ENCODE peak calls at places on chromosomes 5 and 9, in four cellular contexts. One of them, this sample, is unnamed. For H3K9me3, the result is how much of the 10 kb centered on the place peaks cover.

GRCh38 chr5:127088226-127088625 is 14.9 kb upstream of the C5orf63 start:
- DNase-seq in osteoblast: peak
- DNase-seq in prostate gland: no peak
- DNase-seq in tibial nerve: no peak
- DNase-seq in this sample: no peak

GRCh38 chr5:66057239-66057638 is 86.9 kb upstream of the SREK1 start:
- DNase-seq in osteoblast: no peak
- DNase-seq in tibial nerve: no peak
- DNase-seq in prostate gland: no peak
- DNase-seq in this sample: no peak

GRCh38 chr5:16600397-16600796 is 16.4 kb downstream of the RETREG1 start:
- DNase-seq in osteoblast: no peak
- DNase-seq in prostate gland: no peak
- DNase-seq in tibial nerve: peak
- DNase-seq in this sample: no peak

GRCh38 chr9:93531374-93531773 is 45.0 kb upstream of the PHF2 start:
- DNase-seq in tibial nerve: no peak
- DNase-seq in prostate gland: no peak
- DNase-seq in osteoblast: no peak
- DNase-seq in this sample: no peak

GRCh38 chr5:135212361-135213033 is 178.5 kb upstream of the PITX1 start:
- DNase-seq in osteoblast: peak
- DNase-seq in prostate gland: no peak
- DNase-seq in tibial nerve: no peak
- DNase-seq in this sample: no peak

GRCh38 chr5:95808686-95809413 is 13.7 kb downstream of the GLRX start:
- DNase-seq in tibial nerve: peak
- DNase-seq in prostate gland: no peak
- DNase-seq in osteoblast: peak
- DNase-seq in this sample: no peak

GRCh38 chr9:33687779-33688178 is 107.6 kb upstream of the PRSS3 start:
- DNase-seq in prostate gland: no peak
- DNase-seq in tibial nerve: no peak
- DNase-seq in osteoblast: no peak
- DNase-seq in this sample: no peak

GRCh38 chr9:81292056-81292805 is 397.1 kb downstream of the TLE1 start:
- DNase-seq in prostate gland: no peak
- DNase-seq in tibial nerve: no peak
- DNase-seq in osteoblast: no peak
- DNase-seq in this sample: no peak

GRCh38 chr5:155952486-155953105 is 374.4 kb upstream of the SGCD start:
- DNase-seq in tibial nerve: no peak
- DNase-seq in osteoblast: no peak
- DNase-seq in prostate gland: no peak
- DNase-seq in this sample: no peak

GRCh38 chr5:98599016-98599415 is 174.4 kb upstream of the RGMB start:
- DNase-seq in tibial nerve: no peak
- DNase-seq in osteoblast: no peak
- DNase-seq in prostate gland: no peak
- DNase-seq in this sample: no peak

GRCh38 chr5:6190838-6191237 is 187.5 kb downstream of the MED10 start:
- DNase-seq in prostate gland: no peak
- DNase-seq in tibial nerve: no peak
- DNase-seq in osteoblast: no peak
- DNase-seq in this sample: no peak

GRCh38 chr5:178433273-178433775 is 156.9 kb downstream of the COL23A1 start:
- DNase-seq in osteoblast: peak
- DNase-seq in prostate gland: no peak
- DNase-seq in tibial nerve: no peak
- DNase-seq in this sample: no peak
- H3K9me3 ChIP-seq in osteoblast: under half
- H3K9me3 ChIP-seq in prostate gland: under half
- H3K9me3 ChIP-seq in tibial nerve: under half
- H3K9me3 ChIP-seq in this sample: under half

GRCh38 chr9:114377046-114377445 is 10.7 kb downstream of the AKNA start:
- DNase-seq in tibial nerve: no peak
- DNase-seq in osteoblast: no peak
- DNase-seq in prostate gland: no peak
- DNase-seq in this sample: no peak

GRCh38 chr9:114378016-114378415 is 9.8 kb downstream of the AKNA start:
- DNase-seq in tibial nerve: no peak
- DNase-seq in prostate gland: no peak
- DNase-seq in osteoblast: no peak
- DNase-seq in this sample: no peak

GRCh38 chr9:114376586-114376985 is 11.2 kb downstream of the AKNA start:
- DNase-seq in tibial nerve: no peak
- DNase-seq in prostate gland: no peak
- DNase-seq in osteoblast: no peak
- DNase-seq in this sample: no peak

GRCh38 chr9:114380988-114381387 is 6.8 kb downstream of the AKNA start:
- DNase-seq in osteoblast: no peak
- DNase-seq in tibial nerve: no peak
- DNase-seq in prostate gland: no peak
- DNase-seq in this sample: no peak

DNA sequence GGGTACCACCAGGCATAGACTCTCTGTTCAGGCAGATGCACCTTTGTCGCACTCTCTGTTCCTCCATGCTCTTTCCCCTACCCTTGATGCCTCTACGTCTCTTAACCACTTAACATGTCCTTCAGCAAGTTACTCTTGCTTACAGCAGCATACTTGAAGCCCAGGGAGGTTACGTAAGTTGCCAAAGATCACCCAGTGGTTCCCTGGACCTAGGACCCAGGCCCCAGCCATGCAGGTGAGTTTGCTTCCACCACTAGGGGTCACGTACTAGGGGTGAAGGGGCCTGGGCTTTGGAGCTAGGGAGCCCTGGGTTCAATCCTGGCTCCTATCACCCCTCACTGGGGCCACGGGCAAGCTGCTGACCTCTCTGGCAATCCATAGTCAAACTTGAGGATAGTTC is 8.9 kb downstream of the AKNA start:
- DNase-seq in osteoblast: no peak
- DNase-seq in tibial nerve: no peak
- DNase-seq in prostate gland: no peak
- DNase-seq in this sample: peak
- TF ChIP-seq CTCF in osteoblast: no peak
- TF ChIP-seq CTCF in tibial nerve: no peak
- TF ChIP-seq CTCF in prostate gland: no peak
- TF ChIP-seq CTCF in this sample: no peak

DNA sequence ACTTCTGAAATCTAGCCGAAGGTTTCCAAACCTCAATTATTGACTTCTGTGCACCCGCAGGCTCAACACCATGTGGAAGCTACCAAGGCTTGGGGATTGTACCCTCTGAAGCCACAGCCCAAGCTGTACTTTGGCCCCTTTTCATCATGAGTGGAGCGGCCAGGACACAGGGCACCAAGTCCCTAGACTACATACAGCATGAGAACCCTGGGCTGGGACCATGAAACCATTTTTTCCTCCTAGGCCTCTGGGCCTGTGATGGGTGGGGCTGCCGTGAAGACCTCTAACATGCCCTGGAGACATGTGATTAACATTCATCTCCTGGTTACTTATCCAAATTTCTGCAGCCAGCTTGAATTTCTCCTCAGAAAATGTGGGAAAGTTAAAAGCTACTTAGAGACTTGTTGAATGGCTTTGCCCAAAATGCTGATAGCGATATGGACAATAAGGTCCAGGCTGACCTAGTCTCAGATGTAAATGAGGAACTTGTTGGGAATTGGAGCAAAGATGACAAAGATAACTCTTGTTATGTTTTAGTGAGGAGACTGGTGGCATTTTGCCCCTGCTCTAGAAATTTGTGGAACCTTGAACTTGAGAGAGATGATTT is 34.1 kb upstream of the CPLANE1 start:
- DNase-seq in prostate gland: no peak
- DNase-seq in osteoblast: no peak
- DNase-seq in tibial nerve: no peak
- DNase-seq in this sample: no peak
- H3K9me3 ChIP-seq in prostate gland: under half
- H3K9me3 ChIP-seq in osteoblast: under half
- H3K9me3 ChIP-seq in tibial nerve: under half
- H3K9me3 ChIP-seq in this sample: under half

GRCh38 chr5:43121565-43122484 is 1.1 kb downstream of the ZNF131 start:
- DNase-seq in prostate gland: peak
- DNase-seq in osteoblast: peak
- DNase-seq in tibial nerve: no peak
- DNase-seq in this sample: no peak

GRCh38 chr5:43129161-43129560 is 8.4 kb downstream of the ZNF131 start:
- DNase-seq in tibial nerve: no peak
- DNase-seq in osteoblast: no peak
- DNase-seq in prostate gland: no peak
- DNase-seq in this sample: no peak

GRCh38 chr5:43120720-43121564 is at the start of gene ZNF131:
- DNase-seq in prostate gland: peak
- DNase-seq in osteoblast: peak
- DNase-seq in tibial nerve: peak
- DNase-seq in this sample: peak

DNA sequence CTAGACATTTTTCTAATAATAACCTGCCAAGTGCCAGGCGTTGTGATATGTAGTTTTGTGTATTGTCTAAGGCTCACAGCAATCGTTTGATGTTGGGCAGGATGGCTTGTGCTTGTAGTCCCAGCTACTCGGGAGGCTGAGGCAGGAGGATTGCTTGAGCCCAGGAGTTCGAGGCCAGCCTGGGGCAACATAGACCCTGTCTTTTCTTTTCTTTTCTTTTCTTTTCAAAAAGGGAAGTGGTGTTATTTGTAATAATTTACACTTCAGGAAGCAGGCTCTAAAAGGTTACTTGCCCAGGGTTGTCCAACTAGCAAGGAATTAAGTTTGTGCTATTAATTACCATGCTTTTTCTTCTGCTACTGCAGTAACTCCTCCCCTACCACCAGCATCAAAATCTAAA is 3.2 kb downstream of the ZNF131 start:
- DNase-seq in tibial nerve: no peak
- DNase-seq in prostate gland: no peak
- DNase-seq in osteoblast: no peak
- DNase-seq in this sample: no peak
- TF ChIP-seq CTCF in tibial nerve: no peak
- TF ChIP-seq CTCF in prostate gland: no peak
- TF ChIP-seq CTCF in osteoblast: no peak
- TF ChIP-seq CTCF in this sample: no peak

GRCh38 chr5:116313366-116313765 is 228.5 kb downstream of the COMMD10 start:
- DNase-seq in osteoblast: no peak
- DNase-seq in prostate gland: no peak
- DNase-seq in tibial nerve: no peak
- DNase-seq in this sample: no peak

GRCh38 chr5:116305899-116306298 is 221.1 kb downstream of the COMMD10 start:
- DNase-seq in tibial nerve: no peak
- DNase-seq in prostate gland: no peak
- DNase-seq in osteoblast: no peak
- DNase-seq in this sample: no peak

GRCh38 chr5:116303340-116303739 is 218.5 kb downstream of the COMMD10 start:
- DNase-seq in tibial nerve: no peak
- DNase-seq in osteoblast: no peak
- DNase-seq in prostate gland: no peak
- DNase-seq in this sample: no peak

GRCh38 chr5:116303810-116304209 is 219.0 kb downstream of the COMMD10 start:
- DNase-seq in osteoblast: no peak
- DNase-seq in tibial nerve: no peak
- DNase-seq in prostate gland: no peak
- DNase-seq in this sample: no peak

GRCh38 chr5:116308391-116308790 is 223.6 kb downstream of the COMMD10 start:
- DNase-seq in prostate gland: no peak
- DNase-seq in osteoblast: no peak
- DNase-seq in tibial nerve: no peak
- DNase-seq in this sample: no peak
- H3K9me3 ChIP-seq in prostate gland: under half
- H3K9me3 ChIP-seq in osteoblast: under half
- H3K9me3 ChIP-seq in tibial nerve: half or more
- H3K9me3 ChIP-seq in this sample: under half

DNA sequence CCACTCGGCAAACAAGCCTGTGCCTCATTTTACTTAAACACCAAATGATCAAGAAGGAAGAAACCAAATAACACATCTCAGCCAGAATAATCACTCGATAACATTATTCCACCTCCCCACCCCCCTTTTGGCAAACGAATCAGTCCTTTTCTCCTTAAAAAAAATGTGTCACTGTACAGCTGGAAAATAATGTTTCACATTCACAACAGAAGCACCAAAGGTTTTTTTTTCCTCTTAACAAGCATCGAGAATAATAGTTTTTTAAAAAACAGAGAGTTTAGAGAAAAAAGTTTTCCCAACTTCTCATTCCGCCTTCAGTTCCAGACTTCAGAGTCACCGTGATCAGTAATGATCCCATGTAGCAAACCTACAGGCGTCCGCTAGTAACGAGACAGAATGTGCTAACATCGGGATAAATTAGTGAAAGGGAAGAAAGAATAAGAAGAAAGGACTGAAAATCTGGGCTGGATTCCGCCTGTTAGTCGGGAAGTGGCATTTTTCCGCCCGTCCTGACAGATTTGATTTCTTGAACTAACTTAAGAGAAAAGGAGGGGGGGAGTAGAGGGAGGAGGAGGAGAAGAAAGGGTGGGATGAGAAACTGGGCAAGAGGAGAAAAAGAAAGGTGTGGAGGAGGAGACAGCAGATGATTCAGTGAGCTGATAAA is at the start of gene ZNF608:
- DNase-seq in osteoblast: peak
- DNase-seq in prostate gland: peak
- DNase-seq in tibial nerve: no peak
- DNase-seq in this sample: peak
- TF ChIP-seq CTCF in osteoblast: no peak
- TF ChIP-seq CTCF in prostate gland: no peak
- TF ChIP-seq CTCF in tibial nerve: peak
- TF ChIP-seq CTCF in this sample: no peak

This sample was measured in pancreas.